ENCODE peak calls at places on chromosomes 6 and 20, in seven cellular contexts. Q is HL-60, M is cardiac muscle cell, W is hepatocyte, I is heart left ventricle, C is ovary, Z is tibial artery. L is an unnamed sample.

GRCh38 chr6:22980446-22980845 is 411.1 kb downstream of the HDGFL1 start:
- DNase-seq in Q (no peak), M (peak; percentile 25), W (no peak), I (no peak), C (no peak), Z (no peak), L (no peak)

GRCh38 chr20:40197744-40198143 is 491.3 kb downstream of the MAFB start:
- DNase-seq in Q (no peak), M (peak; percentile 11), W (no peak), I (no peak), C (no peak), Z (no peak), L (no peak)

GRCh38 chr6:160238786-160239751 is 19.6 kb downstream of the SLC22A2 start:
- DNase-seq in Q (no peak), M (no peak), W (no peak), I (no peak), C (no peak), Z (no peak), L (no peak)

GRCh38 chr20:52469143-52469542 is 277.6 kb upstream of the ZFP64 start:
- DNase-seq in Q (no peak), M (no peak), W (no peak), I (no peak), C (no peak), Z (no peak), L (no peak)

GRCh38 chr20:61311656-61312387 is 59.8 kb downstream of the CDH4 start:
- DNase-seq in Q (no peak), M (no peak), W (no peak), I (no peak), C (no peak), Z (no peak), L (peak; percentile 23)

GRCh38 chr6:144219056-144219685 is 66.0 kb upstream of the UTRN start:
- DNase-seq in Q (peak; percentile 33), M (peak; percentile 71), W (peak; percentile 56), I (no peak), C (no peak), Z (no peak), L (peak; percentile 18)

GRCh38 chr6:112203577-112204349 is 50.6 kb downstream of the LAMA4 start:
- DNase-seq in Q (no peak), M (peak; percentile 81), W (peak; percentile 14), I (no peak), C (no peak), Z (no peak), L (peak; percentile 72)

GRCh38 chr6:47308674-47309325 is 905 bp downstream of the TNFRSF21 start:
- DNase-seq in Q (peak; percentile 13), M (peak; percentile 27), W (peak; percentile 44), I (peak; percentile 64), C (peak; percentile 19), Z (no peak), L (no peak)

GRCh38 chr6:80638222-80639055 is 532.0 kb downstream of the BCKDHB start:
- DNase-seq in Q (no peak), M (peak; percentile 90), W (peak; percentile 87), I (no peak), C (no peak), Z (peak; percentile 23), L (peak; percentile 78)

GRCh38 chr6:37061157-37061804 is 55.8 kb downstream of the FGD2 start:
- DNase-seq in Q (no peak), M (no peak), W (no peak), I (no peak), C (no peak), Z (peak; percentile 49), L (no peak)

GRCh38 chr6:37323568-37323967 is 30.2 kb upstream of the RNF8 start:
- DNase-seq in Q (no peak), M (peak; percentile 37), W (no peak), I (no peak), C (no peak), Z (no peak), L (no peak)

GRCh38 chr20:51752343-51752951 is 15.7 kb downstream of the ATP9A start:
- DNase-seq in Q (no peak), M (peak; percentile 77), W (peak; percentile 29), I (no peak), C (no peak), Z (no peak), L (no peak)

GRCh38 chr20:47951521-47951951 is 166.3 kb upstream of the SULF2 start:
- DNase-seq in Q (no peak), M (peak; percentile 29), W (no peak), I (no peak), C (no peak), Z (no peak), L (no peak)

GRCh38 chr6:150891886-150892485 is 26.5 kb downstream of the MTHFD1L start:
- DNase-seq in Q (peak; percentile 62), M (peak; percentile 87), W (peak; percentile 75), I (no peak), C (peak; percentile 79), Z (peak; percentile 74), L (peak; percentile 38)

GRCh38 chr6:144951730-144952437 is 666.7 kb downstream of the UTRN start:
- DNase-seq in Q (no peak), M (no peak), W (no peak), I (no peak), C (no peak), Z (no peak), L (no peak)

GRCh38 chr6:19892250-19892649 is 55.1 kb downstream of the ID4 start:
- DNase-seq in Q (no peak), M (no peak), W (peak; percentile 48), I (no peak), C (peak; percentile 16), Z (no peak), L (peak; percentile 44)

GRCh38 chr20:48760403-48760889 is 67.4 kb downstream of the PREX1 start:
- DNase-seq in Q (peak; percentile 89), M (peak; percentile 47), W (no peak), I (no peak), C (no peak), Z (no peak), L (peak; percentile 35)

GRCh38 chr6:144898741-144899140 is 613.6 kb downstream of the UTRN start:
- DNase-seq in Q (no peak), M (no peak), W (no peak), I (no peak), C (no peak), Z (no peak), L (no peak)

GRCh38 chr6:25961619-25962367 is 809 bp upstream of the TRIM38 start:
- DNase-seq in Q (no peak), M (no peak), W (no peak), I (no peak), C (no peak), Z (peak; percentile 22), L (no peak)

GRCh38 chr20:34560141-34560523 is 1.6 kb downstream of the MAP1LC3A start:
- DNase-seq in Q (no peak), M (no peak), W (no peak), I (no peak), C (peak; percentile 53), Z (no peak), L (no peak)

GRCh38 chr6:82013561-82014275 is 233.8 kb downstream of the IBTK start:
- DNase-seq in Q (no peak), M (peak; percentile 61), W (no peak), I (no peak), C (no peak), Z (no peak), L (no peak)

GRCh38 chr20:23212482-23212881 is 126.4 kb upstream of the CD93 start:
- DNase-seq in Q (no peak), M (no peak), W (no peak), I (no peak), C (no peak), Z (no peak), L (no peak)

GRCh38 chr6:41367700-41368099 is 32.3 kb downstream of the NCR2 start:
- DNase-seq in Q (peak; percentile 39), M (peak; percentile 67), W (peak; percentile 87), I (no peak), C (peak; percentile 45), Z (no peak), L (no peak)

GRCh38 chr6:108518714-108519576 is 41.8 kb upstream of the FOXO3 start:
- DNase-seq in Q (peak; percentile 33), M (peak; percentile 40), W (no peak), I (no peak), C (no peak), Z (no peak), L (no peak)

GRCh38 chr20:63178889-63179751 is 36.8 kb downstream of the YTHDF1 start:
- DNase-seq in Q (peak; percentile 45), M (no peak), W (peak; percentile 55), I (no peak), C (no peak), Z (no peak), L (no peak)

GRCh38 chr6:24861934-24862333 is 63.2 kb upstream of the ARMH2 start:
- DNase-seq in Q (no peak), M (no peak), W (no peak), I (no peak), C (no peak), Z (no peak), L (no peak)
- H3K4me3 ChIP-seq in Q (no peak overlapping the region), M (no peak overlapping the region), W (no peak overlapping the region), I (no peak overlapping the region), C (no peak overlapping the region), Z (no peak overlapping the region), L (no peak overlapping the region)

GRCh38 chr20:14193443-14193842 is 144.0 kb downstream of the FLRT3 start:
- DNase-seq in Q (no peak), M (no peak), W (no peak), I (no peak), C (no peak), Z (no peak), L (no peak)

GRCh38 chr20:14193885-14194284 is 143.5 kb downstream of the FLRT3 start:
- DNase-seq in Q (no peak), M (no peak), W (no peak), I (no peak), C (no peak), Z (no peak), L (no peak)

GRCh38 chr20:14191559-14191958 is 145.9 kb downstream of the FLRT3 start:
- DNase-seq in Q (no peak), M (no peak), W (no peak), I (no peak), C (no peak), Z (no peak), L (no peak)

DNA sequence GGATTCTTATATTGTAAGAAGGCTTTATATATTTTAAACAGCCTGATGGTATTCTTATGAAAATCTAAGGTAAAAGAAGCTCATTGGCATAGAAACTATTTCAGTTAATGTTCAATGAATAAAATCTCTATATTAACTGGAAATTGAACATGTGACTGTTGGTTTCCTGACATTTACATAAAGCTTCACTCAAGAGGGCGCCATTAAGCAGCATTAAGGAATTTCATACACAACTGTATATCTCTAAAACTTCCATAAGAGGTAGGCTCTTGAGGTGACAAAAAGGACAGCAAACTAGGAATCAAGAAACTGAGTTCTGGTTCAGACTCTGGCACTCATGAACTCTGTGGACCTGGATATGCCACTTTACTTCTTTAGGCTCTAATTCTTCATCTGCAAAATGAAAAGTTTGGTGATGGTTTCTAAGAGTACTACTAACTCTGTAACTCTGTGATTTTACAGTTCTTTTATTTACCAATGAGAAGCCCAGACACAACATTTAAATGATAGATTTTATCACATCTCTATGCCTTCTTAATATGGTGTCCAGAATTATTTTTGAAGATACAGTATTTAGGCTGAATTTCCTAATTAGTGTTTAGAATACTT is 147.5 kb downstream of the FLRT3 start:
- DNase-seq in Q (no peak), M (peak; percentile 37), W (peak; percentile 67), I (no peak), C (no peak), Z (no peak), L (peak; percentile 2)
- TF ChIP-seq CTCF in Q (no peak), M (peak; percentile 29), W (peak; percentile 62), I (peak; percentile 17), C (no peak), Z (no peak), L (peak; percentile 47)

GRCh38 chr6:29790626-29791025 is 37.0 kb upstream of the HLA-G start:
- DNase-seq in Q (no peak), M (no peak), W (peak; percentile 42), I (no peak), C (no peak), Z (no peak), L (peak; percentile 58)
- H3K27me3 ChIP-seq in Q (peaks cover 24% of the 10 kb centered on the region), M (peaks cover 60% of the 10 kb centered on the region), W (peaks cover 53% of the 10 kb centered on the region), I (peaks cover 12% of the 10 kb centered on the region), C (no peaks in the 10 kb centered on the region), Z (peaks cover 34% of the 10 kb centered on the region), L (peaks cover 15% of the 10 kb centered on the region)

GRCh38 chr20:50009521-50010454 is 27.0 kb downstream of the SNAI1 start:
- DNase-seq in Q (no peak), M (no peak), W (no peak), I (no peak), C (no peak), Z (no peak), L (no peak)
- H3K4me3 ChIP-seq in Q (no peak overlapping the region), M (no peak overlapping the region), W (no peak overlapping the region), I (peak overlapping the region; percentile 19), C (no peak overlapping the region), Z (peak overlapping the region; percentile 25), L (no peak overlapping the region)